ENCODE peak calls at places on chromosomes 13 and 19, in four cellular contexts. Z is glutamatergic neuron, K is WTC11, H is cardiac fibroblast. D is an unnamed sample.

GRCh38 chr13:107348931-107349330 is 781.0 kb upstream of the ARGLU1 start:
- DNase-seq in Z (no peak), K (no peak), H (peak), D (no peak)

GRCh38 chr13:83796364-83796763 is 85.9 kb downstream of the SLITRK1 start:
- DNase-seq in Z (no peak), K (no peak), H (no peak), D (no peak)

GRCh38 chr19:13160557-13160956 is 10.3 kb downstream of the IER2 start:
- DNase-seq in Z (no peak), K (no peak), H (peak), D (no peak)

GRCh38 chr13:22800726-22801401 is 379.9 kb upstream of the SGCG start:
- DNase-seq in Z (no peak), K (no peak), H (peak), D (no peak)

GRCh38 chr13:76833465-76833864 is 52.7 kb downstream of the KCTD12 start:
- DNase-seq in Z (no peak), K (no peak), H (no peak), D (no peak)

GRCh38 chr19:13234518-13234917 is 84.3 kb downstream of the IER2 start:
- DNase-seq in Z (peak), K (peak), H (peak), D (peak)

GRCh38 chr13:32877491-32877890 is 138.7 kb upstream of the KL start:
- DNase-seq in Z (no peak), K (no peak), H (no peak), D (no peak)

GRCh38 chr19:55147408-55148251 is 1.4 kb downstream of the TNNT1 start:
- DNase-seq in Z (no peak), K (peak), H (no peak), D (no peak)

GRCh38 chr13:87674143-87674772 is 3.1 kb downstream of the SLITRK5 start:
- DNase-seq in Z (peak), K (no peak), H (no peak), D (no peak)

GRCh38 chr13:39942177-39942900 is 286.9 kb downstream of the COG6 start:
- DNase-seq in Z (no peak), K (no peak), H (no peak), D (no peak)

GRCh38 chr13:113852536-113853517 is 11.0 kb downstream of the GAS6 start:
- DNase-seq in Z (no peak), K (no peak), H (no peak), D (no peak)

GRCh38 chr19:23098286-23098685 is 18.5 kb upstream of the ZNF730 start:
- DNase-seq in Z (no peak), K (no peak), H (no peak), D (no peak)

GRCh38 chr19:27672309-27673047 is 1540.5 kb downstream of the UQCRFS1 start:
- DNase-seq in Z (no peak), K (no peak), H (no peak), D (no peak)

GRCh38 chr13:106455777-106456176 is 79.7 kb downstream of the EFNB2 start:
- DNase-seq in Z (no peak), K (no peak), H (no peak), D (no peak)

GRCh38 chr19:10158485-10158884 is 36.3 kb downstream of the DNMT1 start:
- DNase-seq in Z (no peak), K (no peak), H (no peak), D (no peak)

GRCh38 chr13:76942363-76942762 is 5.9 kb upstream of the ACOD1 start:
- DNase-seq in Z (no peak), K (no peak), H (no peak), D (no peak)

GRCh38 chr13:43880451-43880850 is 747 bp downstream of the LACC1 start:
- DNase-seq in Z (no peak), K (no peak), H (no peak), D (peak)

GRCh38 chr13:66875264-66875663 is 354.9 kb downstream of the PCDH9 start:
- DNase-seq in Z (no peak), K (no peak), H (no peak), D (no peak)

GRCh38 chr19:47047931-47048399 is 459 bp downstream of the TMEM160 start:
- DNase-seq in Z (peak), K (peak), H (peak), D (peak)

GRCh38 chr19:12956446-12957388 is at the start of gene GADD45GIP1:
- DNase-seq in Z (peak), K (peak), H (peak), D (peak)

GRCh38 chr19:7868671-7869452 is 5.3 kb downstream of the PRR36 start:
- DNase-seq in Z (peak), K (peak), H (peak), D (peak)

GRCh38 chr19:37251308-37252229 is 33.6 kb downstream of the ZNF383 start:
- DNase-seq in Z (no peak), K (no peak), H (peak), D (no peak)

GRCh38 chr13:109402976-109403375 is 383.4 kb downstream of the IRS2 start:
- DNase-seq in Z (peak), K (no peak), H (no peak), D (no peak)

GRCh38 chr13:99085139-99085845 is 107.4 kb upstream of the DOCK9 start:
- DNase-seq in Z (no peak), K (peak), H (no peak), D (no peak)

GRCh38 chr19:8088752-8089663 is 36.4 kb downstream of the CCL25 start:
- DNase-seq in Z (no peak), K (no peak), H (no peak), D (peak)

GRCh38 chr13:94758571-94758970 is 46.2 kb upstream of the SOX21 start:
- DNase-seq in Z (no peak), K (no peak), H (no peak), D (no peak)

GRCh38 chr19:13012690-13013608 is 17.7 kb downstream of the NFIX start:
- DNase-seq in Z (no peak), K (peak), H (peak), D (no peak)

GRCh38 chr13:63944896-63945295 is 2529.2 kb upstream of the PCDH20 start:
- DNase-seq in Z (no peak), K (no peak), H (no peak), D (no peak)

GRCh38 chr19:11921852-11922495 is 2.9 kb upstream of the ZNF700 start:
- DNase-seq in Z (no peak), K (no peak), H (peak), D (no peak)

GRCh38 chr19:46107371-46107770 is 17.1 kb downstream of the IGFL3 start:
- DNase-seq in Z (no peak), K (no peak), H (peak), D (no peak)

GRCh38 chr19:28941833-28942232 is 271.1 kb downstream of the UQCRFS1 start:
- DNase-seq in Z (no peak), K (no peak), H (peak), D (no peak)

GRCh38 chr13:64529874-64530485 is 2700.2 kb downstream of the PCDH9 start:
- DNase-seq in Z (peak), K (peak), H (peak), D (no peak)

GRCh38 chr19:2615782-2616181 is 86.7 kb downstream of the GNG7 start:
- DNase-seq in Z (no peak), K (no peak), H (no peak), D (no peak)

GRCh38 chr19:2617393-2618165 is 84.9 kb downstream of the GNG7 start:
- DNase-seq in Z (no peak), K (no peak), H (no peak), D (no peak)

GRCh38 chr19:2619076-2619475 is 83.4 kb downstream of the GNG7 start:
- DNase-seq in Z (no peak), K (no peak), H (no peak), D (no peak)

GRCh38 chr19:2616741-2617392 is 85.6 kb downstream of the GNG7 start:
- DNase-seq in Z (no peak), K (no peak), H (peak), D (no peak)

DNA sequence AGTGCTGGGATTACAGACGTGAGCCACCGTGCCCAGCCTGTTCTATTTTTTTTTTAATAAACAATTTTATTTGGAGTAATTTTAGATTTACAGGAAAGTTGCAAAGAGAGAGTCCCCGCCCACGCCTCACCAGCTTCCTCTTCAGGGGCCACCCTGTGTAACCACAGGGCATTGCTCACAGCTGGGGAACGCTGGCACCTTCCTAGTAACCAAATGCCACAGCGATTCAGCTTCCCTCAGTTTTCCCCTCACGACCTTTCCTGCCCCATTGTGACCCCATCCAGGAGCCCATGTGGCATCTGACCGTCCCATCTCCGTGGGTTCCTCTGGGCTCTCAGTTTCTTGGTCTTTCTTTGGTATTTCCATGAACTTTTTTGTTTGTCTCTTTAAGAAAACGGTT is 83.9 kb downstream of the GNG7 start:
- DNase-seq in Z (no peak), K (no peak), H (peak), D (no peak)
- TF ChIP-seq CTCF in Z (no peak), K (no peak), H (no peak), D (no peak)

GRCh38 chr13:52899206-52899605 is 50.8 kb upstream of the PCDH8 start:
- DNase-seq in Z (no peak), K (no peak), H (no peak), D (no peak)
- TF ChIP-seq CTCF in Z (no peak), K (no peak), H (no peak), D (no peak)

GRCh38 chr19:35513975-35514809 is 743 bp upstream of the DMKN start:
- DNase-seq in Z (no peak), K (peak), H (peak), D (no peak)
- TF ChIP-seq CTCF in Z (no peak), K (no peak), H (no peak), D (no peak)

GRCh38 chr19:2479556-2480194 is 3.7 kb downstream of the GADD45B start:
- DNase-seq in Z (no peak), K (no peak), H (peak), D (no peak)

GRCh38 chr19:2477732-2478191 is 1.8 kb downstream of the GADD45B start:
- DNase-seq in Z (no peak), K (no peak), H (peak), D (no peak)

GRCh38 chr19:2477141-2477710 is 1.3 kb downstream of the GADD45B start:
- DNase-seq in Z (no peak), K (no peak), H (peak), D (no peak)

GRCh38 chr19:2478756-2479555 is 3.0 kb downstream of the GADD45B start:
- DNase-seq in Z (no peak), K (peak), H (peak), D (no peak)

DNA sequence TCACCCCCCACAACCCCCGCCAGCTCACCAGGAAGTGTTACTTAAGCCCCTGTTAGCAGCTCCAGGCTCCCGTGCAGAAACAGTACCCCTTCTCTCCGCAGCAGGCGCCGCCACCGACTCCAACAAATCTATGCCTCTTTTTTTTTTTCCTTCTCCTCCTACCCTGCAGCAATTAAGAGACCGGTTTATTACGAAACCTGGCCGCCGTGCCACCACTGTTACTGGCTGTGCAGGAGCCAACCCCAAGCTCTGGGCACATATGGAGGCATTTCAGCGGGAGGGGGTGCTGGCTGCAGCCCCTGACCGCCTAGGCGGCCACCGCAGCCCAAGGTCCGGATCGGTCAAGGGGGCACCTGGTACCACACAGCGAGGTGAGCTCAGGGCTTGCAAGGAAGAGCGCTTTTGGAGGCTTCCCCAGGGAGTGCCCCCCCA is 2.4 kb downstream of the GADD45B start:
- DNase-seq in Z (peak), K (no peak), H (peak), D (no peak)
- TF ChIP-seq CTCF in Z (no peak), K (no peak), H (no peak), D (peak)

GRCh38 chr19:49338691-49339363 is 3.6 kb downstream of the CD37 start:
- DNase-seq in Z (peak), K (peak), H (peak), D (peak)
- TF ChIP-seq CTCF in Z (no peak), K (no peak), H (no peak), D (no peak)

GRCh38 chr13:86464193-86464592 is 665.0 kb upstream of the SLITRK6 start:
- DNase-seq in Z (no peak), K (no peak), H (no peak), D (no peak)
- TF ChIP-seq CTCF in Z (peak), K (no peak), H (no peak), D (peak)

GRCh38 chr13:21233086-21233485 is 56.6 kb downstream of the MRPL57 start:
- DNase-seq in Z (no peak), K (no peak), H (no peak), D (no peak)

GRCh38 chr13:21230516-21230915 is 54.1 kb downstream of the MRPL57 start:
- DNase-seq in Z (no peak), K (no peak), H (no peak), D (no peak)

GRCh38 chr13:21232599-21232998 is 56.1 kb downstream of the MRPL57 start:
- DNase-seq in Z (no peak), K (no peak), H (no peak), D (no peak)

GRCh38 chr13:21231426-21231945 is 55.0 kb downstream of the MRPL57 start:
- DNase-seq in Z (no peak), K (no peak), H (no peak), D (no peak)

DNA sequence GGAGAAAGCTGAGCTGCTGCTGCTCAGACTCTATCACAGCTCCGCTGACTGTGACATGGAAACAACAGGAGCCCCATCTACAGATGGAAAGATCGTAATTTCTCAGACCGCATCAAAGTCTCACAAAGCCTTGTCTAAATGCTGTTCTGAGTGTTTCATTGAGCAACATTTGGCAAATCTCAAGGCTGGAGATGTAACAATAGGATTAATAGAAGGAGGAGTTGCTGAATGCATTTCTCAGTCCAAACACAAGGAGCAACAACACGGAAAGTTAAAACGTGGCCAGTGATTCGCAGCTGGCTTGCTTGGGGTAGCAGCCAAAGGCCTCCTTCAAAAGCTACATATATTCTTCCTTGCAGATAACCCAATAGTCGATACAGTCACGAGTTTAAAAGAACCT is 55.7 kb downstream of the MRPL57 start:
- DNase-seq in Z (no peak), K (no peak), H (peak), D (no peak)
- TF ChIP-seq CTCF in Z (no peak), K (no peak), H (no peak), D (no peak)

DNA sequence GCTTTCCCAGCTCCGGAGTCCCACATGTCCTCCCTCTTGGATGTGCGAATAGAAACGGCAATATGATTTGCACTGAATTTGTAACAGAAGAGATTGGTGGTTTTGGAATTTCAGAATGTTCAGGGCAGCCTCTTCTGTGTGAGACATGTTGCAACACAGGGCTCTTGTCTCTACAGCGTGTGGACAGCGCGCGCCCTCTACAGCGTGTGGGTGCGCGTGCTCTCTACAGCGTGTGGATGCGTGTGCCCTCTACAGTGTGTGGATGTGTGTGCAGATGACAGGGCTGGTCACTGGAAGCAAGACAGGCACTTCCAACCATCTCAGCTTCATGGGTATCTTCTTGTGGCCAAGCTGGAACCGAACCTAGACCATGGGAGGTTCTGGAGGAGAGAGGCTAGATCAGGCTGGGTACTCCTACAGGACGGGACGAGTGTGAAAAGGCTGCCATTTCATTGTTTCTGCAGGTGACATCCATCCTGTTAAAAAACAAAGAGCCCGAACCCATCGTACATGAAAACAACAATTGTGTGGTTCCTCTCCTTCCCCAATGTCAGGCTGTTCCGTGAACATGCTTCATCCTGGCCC is 78.4 kb downstream of the TEX29 start:
- DNase-seq in Z (no peak), K (no peak), H (no peak), D (no peak)
- TF ChIP-seq CTCF in Z (no peak), K (no peak), H (no peak), D (no peak)

GRCh38 chr13:110713642-110713952 is at the start of gene ING1:
- DNase-seq in Z (no peak), K (no peak), H (no peak), D (no peak)

GRCh38 chr13:110713981-110714797 is 689 bp downstream of the ING1 start:
- DNase-seq in Z (peak), K (peak), H (peak), D (peak)

GRCh38 chr13:110715395-110716234 is 2.1 kb downstream of the ING1 start:
- DNase-seq in Z (peak), K (peak), H (peak), D (peak)

GRCh38 chr13:110716235-110716505 is 2.7 kb downstream of the ING1 start:
- DNase-seq in Z (peak), K (no peak), H (peak), D (no peak)

GRCh38 chr13:110714798-110715394 is 1.4 kb downstream of the ING1 start:
- DNase-seq in Z (peak), K (peak), H (peak), D (peak)
- TF ChIP-seq CTCF in Z (no peak), K (no peak), H (no peak), D (no peak)